ENCODE peak calls at places on chromosomes 2 and 18, in ten cellular contexts. M, K, R, L, H, Z, B, J, A and W are unnamed samples.
A peak's percentile ranks its signal among the peaks of the same experiment; 100 is the strongest.

GRCh38 chr2:12675352-12675795 is 41.4 kb upstream of the TRIB2 start:
- DNase-seq in M (peak; percentile 48), K (peak; percentile 53), R (peak; percentile 54), L (peak; percentile 73), H (no peak), Z (no peak), B (no peak), J (no peak), A (no peak), W (no peak)

GRCh38 chr2:18719978-18720775 is 130.8 kb upstream of the NT5C1B start:
- DNase-seq in M (peak; percentile 40), K (peak; percentile 58), R (peak; percentile 79), L (peak; percentile 74), H (no peak), Z (no peak), B (peak; percentile 40), J (no peak), A (no peak), W (peak; percentile 61)

GRCh38 chr18:34643982-34644381 is 66.1 kb upstream of the DTNA start:
- DNase-seq in M (no peak), K (peak; percentile 12), R (peak; percentile 33), L (peak; percentile 31), H (no peak), Z (no peak), B (no peak), J (no peak), A (no peak), W (no peak)

GRCh38 chr2:219851801-219852481 is 224.5 kb downstream of the SLC4A3 start:
- DNase-seq in M (no peak), K (peak; percentile 23), R (no peak), L (peak; percentile 8), H (peak; percentile 55), Z (no peak), B (no peak), J (peak; percentile 87), A (no peak), W (peak; percentile 4)

GRCh38 chr2:206378835-206379234 is 64.5 kb upstream of the ADAM23 start:
- DNase-seq in M (no peak), K (peak; percentile 40), R (peak; percentile 38), L (no peak), H (no peak), Z (no peak), B (no peak), J (no peak), A (no peak), W (peak; percentile 17)

GRCh38 chr2:143034292-143035074 is 94.7 kb upstream of the ARHGAP15 start:
- DNase-seq in M (peak; percentile 18), K (peak; percentile 82), R (peak; percentile 89), L (peak; percentile 89), H (peak; percentile 31), Z (no peak), B (peak; percentile 40), J (peak; percentile 73), A (no peak), W (peak; percentile 80)

GRCh38 chr2:32135409-32135808 is 30.3 kb upstream of the SLC30A6 start:
- DNase-seq in M (no peak), K (peak; percentile 80), R (peak; percentile 87), L (peak; percentile 73), H (peak; percentile 33), Z (no peak), B (peak; percentile 28), J (no peak), A (no peak), W (peak; percentile 78)

GRCh38 chr2:79580175-79580574 is 67.3 kb downstream of the CTNNA2 start:
- DNase-seq in M (no peak), K (no peak), R (no peak), L (no peak), H (no peak), Z (no peak), B (no peak), J (peak; percentile 6), A (no peak), W (peak; percentile 1)

GRCh38 chr2:233513953-233514655 is 52.5 kb downstream of the USP40 start:
- DNase-seq in M (no peak), K (no peak), R (no peak), L (no peak), H (no peak), Z (no peak), B (no peak), J (no peak), A (no peak), W (no peak)

GRCh38 chr2:201466050-201466660 is 14.6 kb downstream of the STRADB start:
- DNase-seq in M (no peak), K (peak; percentile 90), R (peak; percentile 86), L (peak; percentile 70), H (no peak), Z (no peak), B (no peak), J (no peak), A (no peak), W (peak; percentile 66)

GRCh38 chr2:65546406-65546805 is 114.0 kb upstream of the SPRED2 start:
- DNase-seq in M (no peak), K (no peak), R (no peak), L (no peak), H (no peak), Z (no peak), B (no peak), J (no peak), A (no peak), W (peak; percentile 21)

GRCh38 chr2:215439404-215439803 is 3.5 kb upstream of the FN1 start:
- DNase-seq in M (no peak), K (no peak), R (peak; percentile 33), L (no peak), H (no peak), Z (no peak), B (no peak), J (no peak), A (no peak), W (no peak)

GRCh38 chr2:240368746-240369724 is 66.4 kb upstream of the GPC1 start:
- DNase-seq in M (no peak), K (no peak), R (no peak), L (no peak), H (no peak), Z (no peak), B (no peak), J (no peak), A (no peak), W (peak; percentile 16)

GRCh38 chr18:10188971-10189810 is 265.2 kb upstream of the APCDD1 start:
- DNase-seq in M (no peak), K (no peak), R (no peak), L (no peak), H (no peak), Z (no peak), B (no peak), J (no peak), A (no peak), W (peak; percentile 25)

GRCh38 chr2:75513616-75514170 is 47.0 kb downstream of the EVA1A start:
- DNase-seq in M (no peak), K (no peak), R (no peak), L (no peak), H (no peak), Z (no peak), B (no peak), J (no peak), A (no peak), W (peak; percentile 70)

GRCh38 chr2:128786296-128786695 is 467.6 kb upstream of the HS6ST1 start:
- DNase-seq in M (no peak), K (no peak), R (no peak), L (no peak), H (peak; percentile 26), Z (no peak), B (no peak), J (no peak), A (no peak), W (no peak)

GRCh38 chr2:125796784-125797183 is 859.2 kb upstream of the GYPC start:
- DNase-seq in M (no peak), K (no peak), R (no peak), L (no peak), H (no peak), Z (no peak), B (no peak), J (no peak), A (no peak), W (no peak)

DNA sequence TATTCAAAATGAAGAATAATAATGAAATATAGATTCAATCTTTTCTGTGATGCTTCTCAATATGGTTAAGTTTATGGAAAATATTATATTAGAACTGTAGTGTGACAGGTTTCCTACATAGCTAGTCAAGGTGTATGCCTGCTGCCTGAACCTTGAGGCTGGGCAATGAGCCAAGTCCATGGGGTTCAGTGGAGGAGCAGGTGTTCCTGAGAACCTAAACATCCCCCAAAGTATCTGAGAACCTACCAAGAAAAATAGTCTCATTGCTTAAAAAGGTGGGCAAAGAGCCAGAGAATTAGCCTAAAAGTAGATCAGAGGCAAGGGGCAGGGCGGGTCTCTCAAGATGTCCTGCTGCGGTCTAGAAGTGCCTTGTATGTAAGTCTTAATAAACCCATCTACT is 185.9 kb upstream of the SPHKAP start:
- DNase-seq in M (no peak), K (no peak), R (no peak), L (no peak), H (no peak), Z (no peak), B (no peak), J (no peak), A (no peak), W (no peak)
- H3K4me3 ChIP-seq in M (no peak overlapping the region), K (no peak overlapping the region), R (no peak overlapping the region), L (no peak overlapping the region), H (no peak overlapping the region), Z (no peak overlapping the region), B (no peak overlapping the region), J (no peak overlapping the region), A (no peak overlapping the region), W (no peak overlapping the region)

DNA sequence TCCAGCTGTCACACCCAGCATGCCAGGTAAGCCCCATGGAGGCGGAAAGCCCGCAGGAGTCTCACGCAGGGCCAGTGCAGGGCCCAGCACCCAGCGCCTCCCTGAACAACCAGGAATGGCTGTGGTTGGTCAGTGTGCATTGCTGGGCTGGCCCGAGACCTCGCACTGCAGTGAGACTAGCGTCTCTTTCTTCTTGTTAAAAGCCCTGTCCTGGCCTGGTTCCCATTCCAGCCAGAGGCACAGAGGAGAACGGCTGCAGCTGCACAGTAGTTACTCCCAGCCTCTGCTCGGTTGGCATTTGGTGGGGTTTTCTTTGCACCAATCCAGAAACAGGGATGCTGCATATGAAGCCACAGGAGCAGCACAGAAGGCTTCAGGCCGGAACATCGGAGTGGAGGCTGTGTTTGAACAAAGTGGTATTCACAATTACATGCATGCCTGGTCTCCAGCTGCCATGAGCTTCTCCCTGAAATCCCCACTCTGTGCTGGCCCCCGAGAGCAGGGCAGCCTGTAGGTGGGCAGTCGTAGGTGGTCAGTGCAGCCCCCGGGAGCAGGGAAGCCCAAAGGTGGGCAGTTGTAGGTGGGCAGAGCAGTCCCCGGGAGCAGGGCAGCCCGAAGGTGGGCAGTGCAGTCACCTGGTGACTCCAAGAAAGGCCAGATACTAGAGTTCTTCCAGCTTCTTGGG is 163.7 kb upstream of the PXDN start:
- DNase-seq in M (peak; percentile 46), K (no peak), R (no peak), L (no peak), H (no peak), Z (no peak), B (no peak), J (no peak), A (no peak), W (no peak)
- H3K4me3 ChIP-seq in M (no peak overlapping the region), K (no peak overlapping the region), R (no peak overlapping the region), L (no peak overlapping the region), H (no peak overlapping the region), Z (no peak overlapping the region), B (no peak overlapping the region), J (no peak overlapping the region), A (no peak overlapping the region), W (no peak overlapping the region)

GRCh38 chr2:44748-45341 is 1.5 kb downstream of the FAM110C start:
- DNase-seq in M (no peak), K (no peak), R (no peak), L (no peak), H (peak; percentile 60), Z (no peak), B (no peak), J (no peak), A (no peak), W (no peak)
- H3K4me3 ChIP-seq in M (no peak overlapping the region), K (no peak overlapping the region), R (no peak overlapping the region), L (no peak overlapping the region), H (peak overlapping the region; percentile 76), Z (no peak overlapping the region), B (no peak overlapping the region), J (peak overlapping the region; percentile 63), A (peak overlapping the region; percentile 89), W (no peak overlapping the region)

GRCh38 chr2:218221015-218221414 is 4.0 kb downstream of the ARPC2 start:
- DNase-seq in M (no peak), K (no peak), R (no peak), L (no peak), H (no peak), Z (no peak), B (no peak), J (no peak), A (no peak), W (no peak)
- H3K4me3 ChIP-seq in M (no peak overlapping the region), K (no peak overlapping the region), R (no peak overlapping the region), L (no peak overlapping the region), H (no peak overlapping the region), Z (no peak overlapping the region), B (no peak overlapping the region), J (no peak overlapping the region), A (peak overlapping the region; percentile 95), W (no peak overlapping the region)